ENCODE peak calls at places on chromosomes 6 and 20, in ten cellular contexts. W, Y, P, N, Q, T, S, E, G and I are unnamed samples.
A peak's percentile ranks its signal among the peaks of the same experiment; 100 is the strongest.

GRCh38 chr6:24125980-24126379 is at the start of gene NRSN1:
- DNase-seq in W (no peak), Y (no peak), P (no peak), N (peak; percentile 32), Q (no peak), T (no peak), S (no peak), E (no peak), G (no peak), I (peak; percentile 34)

GRCh38 chr20:24328901-24329300 is 140.5 kb upstream of the SYNDIG1 start:
- DNase-seq in W (no peak), Y (no peak), P (no peak), N (no peak), Q (no peak), T (no peak), S (no peak), E (no peak), G (no peak), I (no peak)

GRCh38 chr20:22546344-22546743 is 38.0 kb downstream of the FOXA2 start:
- DNase-seq in W (no peak), Y (no peak), P (no peak), N (no peak), Q (no peak), T (no peak), S (no peak), E (no peak), G (no peak), I (no peak)

GRCh38 chr20:48002517-48002970 is 217.3 kb upstream of the SULF2 start:
- DNase-seq in W (peak; percentile 94), Y (no peak), P (no peak), N (no peak), Q (no peak), T (no peak), S (no peak), E (peak; percentile 38), G (no peak), I (no peak)

GRCh38 chr20:38178065-38178471 is 13.0 kb upstream of the TGM2 start:
- DNase-seq in W (no peak), Y (no peak), P (no peak), N (no peak), Q (no peak), T (no peak), S (no peak), E (no peak), G (no peak), I (no peak)

GRCh38 chr6:107441706-107442105 is 17.7 kb downstream of the PDSS2 start:
- DNase-seq in W (no peak), Y (no peak), P (no peak), N (no peak), Q (no peak), T (no peak), S (no peak), E (no peak), G (no peak), I (no peak)

GRCh38 chr20:3805594-3806264 is 9.6 kb downstream of the CDC25B start:
- DNase-seq in W (no peak), Y (no peak), P (no peak), N (no peak), Q (no peak), T (no peak), S (no peak), E (no peak), G (no peak), I (no peak)

GRCh38 chr6:116403205-116403604 is 32.5 kb downstream of the DSE start:
- DNase-seq in W (no peak), Y (no peak), P (no peak), N (no peak), Q (no peak), T (no peak), S (no peak), E (no peak), G (no peak), I (no peak)

GRCh38 chr20:17558154-17558940 is 11.5 kb upstream of the DSTN start:
- DNase-seq in W (no peak), Y (no peak), P (no peak), N (no peak), Q (no peak), T (peak; percentile 88), S (no peak), E (no peak), G (peak; percentile 32), I (no peak)
- TF ChIP-seq CTCF in W (no peak), Y (no peak), P (no peak), N (no peak), Q (no peak), T (no peak), S (no peak), E (no peak), G (no peak), I (no peak)

GRCh38 chr6:105786890-105787655 is 299.1 kb upstream of the PRDM1 start:
- DNase-seq in W (peak; percentile 74), Y (no peak), P (no peak), N (no peak), Q (no peak), T (no peak), S (no peak), E (no peak), G (no peak), I (no peak)

GRCh38 chr6:105787747-105788146 is 298.4 kb upstream of the PRDM1 start:
- DNase-seq in W (no peak), Y (no peak), P (no peak), N (no peak), Q (no peak), T (no peak), S (no peak), E (no peak), G (no peak), I (no peak)

GRCh38 chr6:105784179-105784578 is 302.0 kb upstream of the PRDM1 start:
- DNase-seq in W (no peak), Y (no peak), P (no peak), N (no peak), Q (no peak), T (no peak), S (no peak), E (no peak), G (no peak), I (no peak)

GRCh38 chr6:105785412-105785811 is 300.7 kb upstream of the PRDM1 start:
- DNase-seq in W (no peak), Y (no peak), P (no peak), N (no peak), Q (no peak), T (no peak), S (no peak), E (no peak), G (no peak), I (no peak)

GRCh38 chr6:105786449-105786848 is 299.7 kb upstream of the PRDM1 start:
- DNase-seq in W (no peak), Y (no peak), P (no peak), N (no peak), Q (no peak), T (no peak), S (no peak), E (no peak), G (no peak), I (no peak)
- H3K36me3 ChIP-seq in W (no peaks in the 10 kb centered on the region), Y (no peaks in the 10 kb centered on the region), P (no peaks in the 10 kb centered on the region), N (no peaks in the 10 kb centered on the region), Q (no peaks in the 10 kb centered on the region), T (no peaks in the 10 kb centered on the region), S (no peaks in the 10 kb centered on the region), E (no peaks in the 10 kb centered on the region), G (no peaks in the 10 kb centered on the region), I (no peaks in the 10 kb centered on the region)

DNA sequence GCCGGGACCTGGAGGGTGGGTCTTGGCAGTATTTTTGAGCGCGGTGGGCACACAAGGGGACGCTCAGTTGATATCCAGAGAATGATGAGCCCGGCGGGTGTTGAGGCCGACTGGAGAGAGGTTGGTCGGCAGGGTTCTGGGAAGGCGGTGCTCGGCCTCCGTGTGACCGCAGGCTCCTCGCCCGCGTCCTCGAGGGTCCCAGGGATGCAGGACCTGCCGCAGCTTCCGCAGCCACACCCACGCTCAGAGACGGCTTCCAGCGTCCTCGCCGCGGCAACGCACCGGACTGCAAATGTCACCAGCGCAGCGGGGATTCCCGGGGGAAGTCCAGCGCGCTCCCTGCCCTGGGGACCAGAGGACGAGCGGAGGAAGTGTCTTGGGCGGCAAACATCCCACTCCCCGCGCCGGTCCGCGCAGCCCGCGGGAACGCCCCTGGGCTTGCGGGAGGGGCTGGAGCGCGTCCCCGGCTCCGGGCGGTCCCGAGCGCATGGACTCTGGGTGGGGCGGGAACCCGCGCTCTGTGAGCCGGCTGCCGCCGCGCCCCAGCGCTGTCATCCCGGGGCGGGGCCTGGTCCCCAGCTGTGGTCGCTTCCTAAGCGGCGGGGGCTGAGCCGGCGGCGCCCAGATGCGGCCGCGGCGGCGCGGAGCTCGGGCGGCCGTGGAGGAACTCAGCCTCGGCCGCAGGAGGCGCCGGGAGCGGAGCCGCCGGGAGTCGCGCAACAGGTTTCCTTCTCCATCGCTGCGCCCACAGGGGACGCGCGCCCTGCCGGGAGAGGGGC is at the start of gene STX11:
- DNase-seq in W (peak; percentile 57), Y (no peak), P (peak; percentile 21), N (peak; percentile 75), Q (peak; percentile 90), T (no peak), S (peak; percentile 56), E (peak; percentile 41), G (peak; percentile 21), I (peak; percentile 91)
- TF ChIP-seq POLR2A in W (peak; percentile 91), Y (no peak), P (no peak), N (no peak), Q (no peak), T (no peak), S (no peak), E (no peak), G (peak; percentile 22), I (no peak)

GRCh38 chr20:50788868-50789125 is 6.1 kb upstream of the BCAS4 start:
- DNase-seq in W (no peak), Y (no peak), P (no peak), N (no peak), Q (no peak), T (no peak), S (no peak), E (no peak), G (no peak), I (no peak)

GRCh38 chr20:50789968-50790650 is 4.8 kb upstream of the BCAS4 start:
- DNase-seq in W (no peak), Y (no peak), P (no peak), N (no peak), Q (no peak), T (no peak), S (peak; percentile 30), E (no peak), G (no peak), I (no peak)

GRCh38 chr20:50786703-50787102 is 8.2 kb upstream of the BCAS4 start:
- DNase-seq in W (no peak), Y (no peak), P (no peak), N (no peak), Q (no peak), T (no peak), S (no peak), E (no peak), G (no peak), I (no peak)

GRCh38 chr20:50787181-50787580 is 7.7 kb upstream of the BCAS4 start:
- DNase-seq in W (no peak), Y (no peak), P (no peak), N (no peak), Q (no peak), T (no peak), S (no peak), E (no peak), G (no peak), I (no peak)

DNA sequence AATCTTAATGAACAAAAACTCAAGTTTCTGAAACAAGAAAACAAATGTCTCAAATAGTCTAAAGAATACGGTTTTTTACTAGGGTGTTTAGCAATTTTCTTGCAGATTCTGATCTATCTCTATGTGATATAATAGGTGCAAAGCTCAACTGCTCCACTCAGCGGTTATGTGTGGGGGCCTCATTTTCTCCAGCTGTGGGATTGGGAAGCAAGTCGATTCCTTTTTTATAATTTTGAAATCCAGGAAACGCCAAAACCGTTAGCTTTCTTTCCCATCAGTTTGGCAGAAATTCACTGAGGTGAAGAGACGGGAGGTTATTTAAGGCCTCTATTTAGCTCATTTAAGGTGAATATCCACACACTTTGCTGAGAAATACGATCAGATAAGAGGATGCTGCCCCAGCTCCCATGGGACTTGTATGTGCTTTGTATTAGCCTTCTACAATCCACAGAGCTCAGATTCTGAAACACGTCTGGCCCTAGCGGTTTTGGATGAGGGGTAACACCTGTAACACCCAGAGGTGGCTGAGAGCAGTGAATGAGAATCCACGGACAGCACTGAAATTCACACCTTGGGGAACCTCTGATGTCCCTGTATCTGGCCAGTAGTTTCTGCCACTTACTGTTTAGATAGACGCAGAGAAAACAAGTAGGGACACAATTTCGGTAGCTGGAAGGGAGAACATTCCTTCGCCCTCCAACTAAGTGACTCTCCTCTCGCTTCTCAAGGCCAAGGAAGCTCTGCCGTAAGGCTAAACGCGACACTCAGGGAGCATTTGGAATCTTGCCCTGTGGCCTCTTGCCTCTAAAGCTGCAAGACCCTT is 6.6 kb upstream of the BCAS4 start:
- DNase-seq in W (no peak), Y (no peak), P (no peak), N (peak; percentile 70), Q (no peak), T (peak; percentile 51), S (peak; percentile 41), E (no peak), G (peak; percentile 28), I (no peak)
- TF ChIP-seq CTCF in W (no peak), Y (no peak), P (peak; percentile 46), N (no peak), Q (peak; percentile 42), T (peak; percentile 76), S (peak; percentile 36), E (peak; percentile 18), G (peak; percentile 56), I (no peak)